ENCODE peak calls at places on chromosomes 6 and 20, in eight cellular contexts. One of them, this sample, is unnamed.

GRCh38 chr6:125714431-125715090 is 34.9 kb upstream of the HEY2 start:
- DNase-seq in ELR: no peak
- DNase-seq in WTC11: no peak
- DNase-seq in BJ: no peak
- DNase-seq in adrenal gland: no peak
- DNase-seq in AG10803: no peak
- DNase-seq in SHP77: no peak
- DNase-seq in omental fat pad: no peak
- DNase-seq in this sample: no peak

GRCh38 chr20:37351689-37352610 is 6.0 kb downstream of the SRC start:
- DNase-seq in ELR: no peak
- DNase-seq in WTC11: no peak
- DNase-seq in BJ: no peak
- DNase-seq in adrenal gland: no peak
- DNase-seq in AG10803: peak
- DNase-seq in SHP77: no peak
- DNase-seq in omental fat pad: no peak
- DNase-seq in this sample: no peak

GRCh38 chr6:153957409-153957808 is 81.6 kb upstream of the OPRM1 start:
- DNase-seq in ELR: no peak
- DNase-seq in WTC11: no peak
- DNase-seq in BJ: no peak
- DNase-seq in adrenal gland: no peak
- DNase-seq in AG10803: no peak
- DNase-seq in SHP77: no peak
- DNase-seq in omental fat pad: no peak
- DNase-seq in this sample: no peak

GRCh38 chr6:17281100-17281496 is at the start of gene RBM24:
- DNase-seq in ELR: peak
- DNase-seq in WTC11: peak
- DNase-seq in BJ: no peak
- DNase-seq in adrenal gland: peak
- DNase-seq in AG10803: peak
- DNase-seq in SHP77: no peak
- DNase-seq in omental fat pad: peak
- DNase-seq in this sample: no peak

GRCh38 chr20:57941572-57942381 is 232.0 kb upstream of the PMEPA1 start:
- DNase-seq in ELR: no peak
- DNase-seq in WTC11: no peak
- DNase-seq in BJ: no peak
- DNase-seq in adrenal gland: no peak
- DNase-seq in AG10803: no peak
- DNase-seq in SHP77: no peak
- DNase-seq in omental fat pad: no peak
- DNase-seq in this sample: no peak

GRCh38 chr20:58723628-58723984 is 31.0 kb downstream of the NPEPL1 start:
- DNase-seq in ELR: no peak
- DNase-seq in WTC11: no peak
- DNase-seq in BJ: no peak
- DNase-seq in adrenal gland: no peak
- DNase-seq in AG10803: no peak
- DNase-seq in SHP77: no peak
- DNase-seq in omental fat pad: no peak
- DNase-seq in this sample: no peak

GRCh38 chr6:81380718-81381338 is 371.7 kb downstream of the TENT5A start:
- DNase-seq in ELR: no peak
- DNase-seq in WTC11: no peak
- DNase-seq in BJ: no peak
- DNase-seq in adrenal gland: no peak
- DNase-seq in AG10803: no peak
- DNase-seq in SHP77: no peak
- DNase-seq in omental fat pad: no peak
- DNase-seq in this sample: no peak

GRCh38 chr6:16108996-16109658 is 19.8 kb upstream of the MYLIP start:
- DNase-seq in ELR: no peak
- DNase-seq in WTC11: no peak
- DNase-seq in BJ: no peak
- DNase-seq in adrenal gland: peak
- DNase-seq in AG10803: no peak
- DNase-seq in SHP77: no peak
- DNase-seq in omental fat pad: no peak
- DNase-seq in this sample: peak

GRCh38 chr6:139198529-139199303 is 63.8 kb downstream of the HECA start:
- DNase-seq in ELR: no peak
- DNase-seq in WTC11: no peak
- DNase-seq in BJ: no peak
- DNase-seq in adrenal gland: no peak
- DNase-seq in AG10803: no peak
- DNase-seq in SHP77: no peak
- DNase-seq in omental fat pad: no peak
- DNase-seq in this sample: no peak

GRCh38 chr6:12241493-12242214 is 48.5 kb upstream of the EDN1 start:
- DNase-seq in ELR: no peak
- DNase-seq in WTC11: no peak
- DNase-seq in BJ: no peak
- DNase-seq in adrenal gland: no peak
- DNase-seq in AG10803: no peak
- DNase-seq in SHP77: no peak
- DNase-seq in omental fat pad: no peak
- DNase-seq in this sample: no peak

This sample was measured in DMS 273 treated with DMSO at 0.1 percent for 48 hours.